ENCODE peak calls at places on chromosomes 2 and 18, in ten cellular contexts. R is HepG2, Y is GM12878, C is body of pancreas, P is gastrocnemius medialis, A is HCT116, Z is IMR-90, S is A549, J is right lobe of liver, W is heart left ventricle. T is an unnamed sample.

GRCh38 chr18:30763913-30764350 is 278.6 kb downstream of the DSC3 start:
- ATAC-seq in R (no peak), Y (no peak), C (no peak), P (no peak), A (no peak), Z (no peak), S (no peak), J (no peak), W (no peak), T (no peak)

GRCh38 chr18:59907172-59907571 is 7.4 kb downstream of the PMAIP1 start:
- ATAC-seq in R (no peak), Y (peak), C (no peak), P (no peak), A (no peak), Z (no peak), S (no peak), J (no peak), W (no peak), T (no peak)

GRCh38 chr2:232588680-232589585 is 38.4 kb downstream of the EIF4E2 start:
- ATAC-seq in R (no peak), Y (no peak), C (peak), P (peak), A (no peak), Z (peak), S (peak), J (peak), W (peak), T (peak)

GRCh38 chr2:43050866-43051265 is 175.5 kb downstream of the ZFP36L2 start:
- ATAC-seq in R (no peak), Y (no peak), C (no peak), P (no peak), A (no peak), Z (no peak), S (no peak), J (no peak), W (peak), T (no peak)

GRCh38 chr18:62846334-62846733 is 131.0 kb downstream of the PHLPP1 start:
- ATAC-seq in R (no peak), Y (peak), C (no peak), P (no peak), A (no peak), Z (no peak), S (no peak), J (no peak), W (no peak), T (no peak)

GRCh38 chr2:20141056-20141762 is 83.7 kb downstream of the SDC1 start:
- ATAC-seq in R (peak), Y (no peak), C (no peak), P (peak), A (peak), Z (peak), S (peak), J (peak), W (peak), T (peak)

GRCh38 chr2:232816656-232817055 is 40.3 kb upstream of the KCNJ13 start:
- ATAC-seq in R (no peak), Y (no peak), C (no peak), P (peak), A (no peak), Z (no peak), S (no peak), J (peak), W (no peak), T (no peak)

GRCh38 chr2:235087812-235088607 is 136.2 kb downstream of the SH3BP4 start:
- ATAC-seq in R (peak), Y (no peak), C (peak), P (no peak), A (no peak), Z (peak), S (no peak), J (no peak), W (peak), T (peak)

GRCh38 chr2:112493858-112494648 is 12.1 kb downstream of the TTL start:
- ATAC-seq in R (peak), Y (no peak), C (no peak), P (peak), A (peak), Z (peak), S (peak), J (peak), W (peak), T (no peak)

GRCh38 chr2:120494446-120494845 is 148.5 kb downstream of the INHBB start:
- ATAC-seq in R (no peak), Y (no peak), C (no peak), P (no peak), A (no peak), Z (no peak), S (no peak), J (no peak), W (no peak), T (no peak)

GRCh38 chr2:88680916-88681315 is 10.6 kb upstream of the RPIA start:
- ATAC-seq in R (peak), Y (no peak), C (peak), P (no peak), A (no peak), Z (no peak), S (no peak), J (peak), W (no peak), T (no peak)

GRCh38 chr2:223971-224760 is 39.7 kb downstream of the SH3YL1 start:
- ATAC-seq in R (no peak), Y (no peak), C (no peak), P (no peak), A (no peak), Z (no peak), S (no peak), J (peak), W (no peak), T (no peak)

GRCh38 chr2:226489765-226490164 is 309.9 kb downstream of the IRS1 start:
- ATAC-seq in R (no peak), Y (peak), C (no peak), P (no peak), A (no peak), Z (peak), S (no peak), J (no peak), W (no peak), T (no peak)

GRCh38 chr2:3108710-3109702 is 268.6 kb downstream of the EIPR1 start:
- ATAC-seq in R (peak), Y (no peak), C (no peak), P (no peak), A (no peak), Z (no peak), S (no peak), J (no peak), W (no peak), T (no peak)

GRCh38 chr2:187511356-187512315 is 42.6 kb downstream of the TFPI start:
- ATAC-seq in R (no peak), Y (no peak), C (no peak), P (no peak), A (no peak), Z (no peak), S (no peak), J (no peak), W (no peak), T (no peak)

GRCh38 chr18:48163184-48164095 is 233.0 kb upstream of the SMAD2 start:
- ATAC-seq in R (no peak), Y (no peak), C (no peak), P (no peak), A (no peak), Z (no peak), S (no peak), J (no peak), W (no peak), T (no peak)

GRCh38 chr18:48161201-48161910 is 230.9 kb upstream of the SMAD2 start:
- ATAC-seq in R (peak), Y (peak), C (peak), P (peak), A (peak), Z (peak), S (peak), J (peak), W (peak), T (peak)

GRCh38 chr18:48160622-48161021 is 230.2 kb upstream of the SMAD2 start:
- ATAC-seq in R (no peak), Y (no peak), C (no peak), P (no peak), A (no peak), Z (no peak), S (no peak), J (no peak), W (no peak), T (no peak)

GRCh38 chr18:48164096-48164475 is 233.6 kb upstream of the SMAD2 start:
- ATAC-seq in R (no peak), Y (no peak), C (no peak), P (no peak), A (no peak), Z (no peak), S (no peak), J (no peak), W (no peak), T (no peak)

DNA sequence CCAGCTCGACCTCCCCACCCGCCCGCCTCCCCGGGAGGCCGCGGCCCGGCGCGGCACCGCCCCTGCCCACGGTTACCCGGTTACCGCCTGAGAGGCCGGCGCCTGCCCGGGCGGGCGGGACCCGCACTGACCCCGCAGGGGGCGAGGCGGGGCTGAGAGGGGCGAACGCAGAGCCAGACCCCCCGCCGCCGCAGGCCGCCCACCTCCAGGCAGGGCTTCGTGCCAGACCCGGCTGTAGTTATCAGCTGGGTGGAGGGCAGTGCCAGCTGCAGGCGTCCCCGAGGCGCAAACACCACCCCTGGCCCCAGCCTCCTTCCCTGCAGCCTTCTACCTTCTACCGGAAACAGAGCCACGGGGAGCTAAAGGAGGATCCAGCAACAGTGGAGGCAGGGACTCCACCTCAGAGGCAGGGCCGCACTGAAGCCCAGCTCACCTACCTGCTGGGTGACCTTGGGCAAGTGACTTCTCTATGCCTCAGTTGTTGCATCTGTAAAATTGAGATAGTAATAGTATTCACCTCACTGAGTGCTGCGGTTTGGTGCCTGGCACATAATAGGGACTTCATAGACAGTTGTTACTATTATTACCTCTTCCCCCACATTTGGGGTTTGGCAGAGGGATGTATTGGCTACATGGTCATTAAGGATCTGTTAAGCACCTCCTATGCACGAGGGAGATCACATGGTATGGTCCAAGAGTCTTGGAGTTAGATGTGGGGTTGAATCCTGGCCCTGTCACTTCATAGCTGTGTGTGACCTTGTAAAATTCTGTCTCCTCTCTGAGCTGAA is 231.6 kb upstream of the SMAD2 start:
- ATAC-seq in R (peak), Y (peak), C (peak), P (peak), A (peak), Z (peak), S (peak), J (peak), W (peak), T (peak)
- TF ChIP-seq POLR2A in R (no peak), Y (no peak), C (no peak), P (no peak), A (no peak), Z (no peak), S (no peak), J (no peak), W (no peak), T (no peak)

GRCh38 chr2:27715318-27716165 is 51.9 kb downstream of the SLC4A1AP start:
- ATAC-seq in R (peak), Y (peak), C (peak), P (peak), A (peak), Z (peak), S (peak), J (peak), W (peak), T (peak)
- TF ChIP-seq POLR2A in R (no peak), Y (no peak), C (no peak), P (peak), A (no peak), Z (peak), S (peak), J (no peak), W (peak), T (peak)

GRCh38 chr2:74498500-74499268 is 719 bp downstream of the LBX2 start:
- ATAC-seq in R (no peak), Y (peak), C (no peak), P (peak), A (no peak), Z (peak), S (no peak), J (peak), W (no peak), T (no peak)
- TF ChIP-seq POLR2A in R (peak), Y (peak), C (no peak), P (no peak), A (no peak), Z (no peak), S (no peak), J (no peak), W (no peak), T (no peak)

DNA sequence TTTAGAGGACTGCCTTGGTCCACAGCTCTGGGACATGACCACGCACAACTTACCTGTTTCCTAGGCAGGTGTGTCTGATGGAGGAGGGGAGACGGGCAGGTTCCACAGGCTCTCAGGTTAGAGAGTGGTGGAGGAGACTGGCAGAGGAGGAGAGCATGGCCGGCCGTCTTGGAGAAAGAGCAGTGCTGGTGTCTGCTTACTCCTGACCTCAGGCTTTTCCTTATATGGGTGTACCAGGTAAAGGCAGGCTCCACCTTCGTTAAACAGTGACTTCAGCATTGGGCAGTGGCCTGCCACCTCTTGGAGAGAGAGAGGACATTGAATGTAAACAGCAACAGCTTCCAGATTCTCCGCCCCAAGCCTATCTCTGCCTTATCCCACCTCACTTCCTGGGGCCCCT is at the start of gene CAPN13:
- ATAC-seq in R (peak), Y (no peak), C (peak), P (no peak), A (peak), Z (no peak), S (no peak), J (peak), W (no peak), T (no peak)
- TF ChIP-seq POLR2A in R (no peak), Y (no peak), C (peak), P (no peak), A (no peak), Z (no peak), S (no peak), J (no peak), W (no peak), T (no peak)

DNA sequence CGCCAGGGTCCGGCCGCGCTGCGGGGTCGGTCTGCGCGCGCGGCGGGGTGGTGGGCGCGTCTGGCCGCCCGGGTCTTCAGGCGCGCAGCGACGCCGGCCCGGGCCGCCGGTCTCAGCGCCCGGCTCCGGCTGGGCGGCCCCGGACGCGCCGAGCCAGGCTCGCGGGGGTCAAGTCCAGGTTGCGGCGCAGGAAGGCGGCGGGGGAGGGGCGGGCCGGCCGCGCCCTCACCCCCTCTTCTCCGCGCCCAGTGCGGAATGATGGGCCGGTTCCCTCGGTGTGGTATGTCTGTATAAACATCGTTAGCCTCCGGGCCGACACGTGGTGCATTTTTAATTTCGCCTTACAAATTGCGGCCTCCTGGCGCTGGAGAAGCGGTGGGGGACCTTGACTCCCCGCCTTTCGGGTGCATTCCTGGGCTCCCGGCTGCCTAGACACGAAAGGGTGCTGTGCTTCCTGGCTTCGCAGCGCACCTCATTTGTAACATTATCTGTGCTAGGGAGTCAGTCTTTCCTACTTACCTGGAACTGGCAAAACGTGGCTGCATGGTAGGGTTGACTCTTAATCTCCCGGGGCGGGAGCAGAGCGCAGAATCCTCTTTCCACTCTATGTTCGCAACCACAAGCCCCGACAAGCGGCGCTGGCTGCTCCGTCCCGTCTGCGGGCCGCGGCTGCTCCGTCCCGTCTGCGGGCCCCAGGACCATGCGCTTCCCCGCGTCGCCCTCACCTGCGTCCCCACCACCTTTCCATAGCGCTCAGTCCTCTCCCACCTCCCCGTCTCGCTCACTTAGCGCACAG is 69.0 kb downstream of the CTAGE1 start:
- ATAC-seq in R (peak), Y (no peak), C (peak), P (peak), A (peak), Z (peak), S (peak), J (peak), W (peak), T (peak)
- TF ChIP-seq POLR2A in R (no peak), Y (no peak), C (peak), P (no peak), A (no peak), Z (no peak), S (no peak), J (peak), W (no peak), T (no peak)